ENCODE peak calls at places on chromosomes 3 and 15, in eight cellular contexts. Y is esophagus muscularis mucosa, P is NCI-H2171, Z is anterior cingulate cortex, X is HTR-8/SVneo, R is dermis microvascular lymphatic vessel endothelial cell, E is NCI-H2081, V is tibial nerve. L is an unnamed sample.

GRCh38 chr3:123281929-123282328 is 80.2 kb downstream of the SEC22A start:
- DNase-seq in Y (peak), P (no peak), Z (no peak), X (no peak), R (no peak), E (no peak), V (no peak), L (no peak)

GRCh38 chr15:51756482-51756881 is 5.1 kb downstream of the TMOD2 start:
- DNase-seq in Y (no peak), P (no peak), Z (no peak), X (no peak), R (no peak), E (no peak), V (no peak), L (no peak)

GRCh38 chr15:100869151-100869999 is 10.3 kb upstream of the ALDH1A3 start:
- DNase-seq in Y (no peak), P (no peak), Z (no peak), X (no peak), R (no peak), E (peak), V (no peak), L (no peak)

GRCh38 chr15:50828610-50829206 is 63.2 kb upstream of the SPPL2A start:
- DNase-seq in Y (no peak), P (no peak), Z (no peak), X (peak), R (peak), E (no peak), V (no peak), L (no peak)

GRCh38 chr15:60918234-60918964 is 310.7 kb downstream of the RORA start:
- DNase-seq in Y (no peak), P (no peak), Z (no peak), X (no peak), R (no peak), E (peak), V (no peak), L (no peak)

GRCh38 chr3:58238830-58239229 is 1.2 kb downstream of the ABHD6 start:
- DNase-seq in Y (no peak), P (no peak), Z (no peak), X (no peak), R (no peak), E (no peak), V (no peak), L (no peak)

GRCh38 chr3:195153121-195153520 is 117.8 kb downstream of the XXYLT1 start:
- DNase-seq in Y (no peak), P (peak), Z (peak), X (no peak), R (no peak), E (peak), V (no peak), L (no peak)

GRCh38 chr3:30544811-30545210 is 61.6 kb upstream of the TGFBR2 start:
- DNase-seq in Y (no peak), P (no peak), Z (no peak), X (peak), R (no peak), E (no peak), V (no peak), L (no peak)

GRCh38 chr3:194270627-194271458 is 80.3 kb downstream of the CPN2 start:
- DNase-seq in Y (peak), P (no peak), Z (peak), X (peak), R (peak), E (no peak), V (peak), L (peak)

GRCh38 chr3:131794766-131795381 is 239.9 kb downstream of the CPNE4 start:
- DNase-seq in Y (no peak), P (peak), Z (no peak), X (peak), R (peak), E (peak), V (no peak), L (no peak)

GRCh38 chr15:101521563-101521962 is 32.1 kb upstream of the PCSK6 start:
- DNase-seq in Y (no peak), P (no peak), Z (no peak), X (no peak), R (no peak), E (no peak), V (no peak), L (no peak)

GRCh38 chr15:62280625-62281024 is 115.5 kb upstream of the C2CD4B start:
- DNase-seq in Y (peak), P (no peak), Z (no peak), X (no peak), R (no peak), E (peak), V (no peak), L (no peak)

GRCh38 chr15:85164841-85165466 is 183.3 kb downstream of the PDE8A start:
- DNase-seq in Y (no peak), P (no peak), Z (no peak), X (no peak), R (peak), E (no peak), V (no peak), L (no peak)

GRCh38 chr15:38038659-38039442 is 104.4 kb downstream of the TMCO5A start:
- DNase-seq in Y (no peak), P (no peak), Z (no peak), X (peak), R (no peak), E (no peak), V (no peak), L (no peak)

GRCh38 chr3:2635511-2635910 is 474.7 kb downstream of the IL5RA start:
- DNase-seq in Y (no peak), P (no peak), Z (no peak), X (no peak), R (no peak), E (no peak), V (no peak), L (no peak)

GRCh38 chr3:17032407-17033034 is 147.8 kb downstream of the PLCL2 start:
- DNase-seq in Y (no peak), P (no peak), Z (no peak), X (peak), R (peak), E (peak), V (no peak), L (no peak)

GRCh38 chr3:53162672-53163458 is 1.9 kb downstream of the PRKCD start:
- DNase-seq in Y (no peak), P (no peak), Z (no peak), X (no peak), R (no peak), E (no peak), V (no peak), L (no peak)

GRCh38 chr3:46030626-46031025 is 3.3 kb upstream of the XCR1 start:
- DNase-seq in Y (peak), P (no peak), Z (no peak), X (no peak), R (no peak), E (no peak), V (no peak), L (no peak)

GRCh38 chr15:72082176-72082575 is 35.8 kb downstream of the MYO9A start:
- DNase-seq in Y (no peak), P (no peak), Z (no peak), X (no peak), R (no peak), E (no peak), V (no peak), L (no peak)